ENCODE peak calls at places on chromosomes 2 and 18, in nine cellular contexts. One of them, this sample, is unnamed.

GRCh38 chr2:120845281-120845680 is 109.6 kb downstream of the GLI2 start:
- DNase-seq in glutamatergic neuron: no peak
- DNase-seq in stimulated activated CD8-positive, alpha-beta memory T cell treated with anti-CD3 and anti-CD28 coated beads, Interleukin-7, amount 100 ng/mL, for 4 hours: no peak
- DNase-seq in HT-29: no peak
- DNase-seq in NCI-H2081 treated with DMSO at 0.1 percent for 48 hours: no peak
- DNase-seq in HS-5: no peak
- DNase-seq in activated CD8-positive, alpha-beta memory T cell treated with anti-CD3 and anti-CD28 coated beads, Interleukin-2, amount 50 U/mL, for 4 hours: no peak
- DNase-seq in SW 1271: no peak
- DNase-seq in head of caudate nucleus: no peak
- DNase-seq in this sample: peak

GRCh38 chr18:50614838-50615237 is 55.0 kb downstream of the MAPK4 start:
- DNase-seq in glutamatergic neuron: no peak
- DNase-seq in stimulated activated CD8-positive, alpha-beta memory T cell treated with anti-CD3 and anti-CD28 coated beads, Interleukin-7, amount 100 ng/mL, for 4 hours: no peak
- DNase-seq in HT-29: peak
- DNase-seq in NCI-H2081 treated with DMSO at 0.1 percent for 48 hours: no peak
- DNase-seq in HS-5: no peak
- DNase-seq in activated CD8-positive, alpha-beta memory T cell treated with anti-CD3 and anti-CD28 coated beads, Interleukin-2, amount 50 U/mL, for 4 hours: no peak
- DNase-seq in SW 1271: no peak
- DNase-seq in head of caudate nucleus: no peak
- DNase-seq in this sample: no peak

GRCh38 chr18:62979172-62979571 is 263.8 kb downstream of the PHLPP1 start:
- DNase-seq in glutamatergic neuron: no peak
- DNase-seq in stimulated activated CD8-positive, alpha-beta memory T cell treated with anti-CD3 and anti-CD28 coated beads, Interleukin-7, amount 100 ng/mL, for 4 hours: no peak
- DNase-seq in HT-29: no peak
- DNase-seq in NCI-H2081 treated with DMSO at 0.1 percent for 48 hours: peak
- DNase-seq in HS-5: peak
- DNase-seq in activated CD8-positive, alpha-beta memory T cell treated with anti-CD3 and anti-CD28 coated beads, Interleukin-2, amount 50 U/mL, for 4 hours: no peak
- DNase-seq in SW 1271: no peak
- DNase-seq in head of caudate nucleus: peak
- DNase-seq in this sample: no peak

GRCh38 chr18:35582899-35583558 is 1.5 kb downstream of the GALNT1 start:
- DNase-seq in glutamatergic neuron: peak
- DNase-seq in stimulated activated CD8-positive, alpha-beta memory T cell treated with anti-CD3 and anti-CD28 coated beads, Interleukin-7, amount 100 ng/mL, for 4 hours: no peak
- DNase-seq in HT-29: no peak
- DNase-seq in NCI-H2081 treated with DMSO at 0.1 percent for 48 hours: no peak
- DNase-seq in HS-5: no peak
- DNase-seq in activated CD8-positive, alpha-beta memory T cell treated with anti-CD3 and anti-CD28 coated beads, Interleukin-2, amount 50 U/mL, for 4 hours: no peak
- DNase-seq in SW 1271: no peak
- DNase-seq in head of caudate nucleus: no peak
- DNase-seq in this sample: no peak

GRCh38 chr2:128472789-128473174 is 154.1 kb upstream of the HS6ST1 start:
- DNase-seq in glutamatergic neuron: no peak
- DNase-seq in stimulated activated CD8-positive, alpha-beta memory T cell treated with anti-CD3 and anti-CD28 coated beads, Interleukin-7, amount 100 ng/mL, for 4 hours: no peak
- DNase-seq in HT-29: no peak
- DNase-seq in NCI-H2081 treated with DMSO at 0.1 percent for 48 hours: no peak
- DNase-seq in HS-5: no peak
- DNase-seq in activated CD8-positive, alpha-beta memory T cell treated with anti-CD3 and anti-CD28 coated beads, Interleukin-2, amount 50 U/mL, for 4 hours: no peak
- DNase-seq in SW 1271: no peak
- DNase-seq in head of caudate nucleus: no peak
- DNase-seq in this sample: no peak

GRCh38 chr2:58633576-58634365 is 392.6 kb upstream of the FANCL start:
- DNase-seq in glutamatergic neuron: no peak
- DNase-seq in stimulated activated CD8-positive, alpha-beta memory T cell treated with anti-CD3 and anti-CD28 coated beads, Interleukin-7, amount 100 ng/mL, for 4 hours: no peak
- DNase-seq in HT-29: no peak
- DNase-seq in NCI-H2081 treated with DMSO at 0.1 percent for 48 hours: no peak
- DNase-seq in HS-5: peak
- DNase-seq in activated CD8-positive, alpha-beta memory T cell treated with anti-CD3 and anti-CD28 coated beads, Interleukin-2, amount 50 U/mL, for 4 hours: no peak
- DNase-seq in SW 1271: peak
- DNase-seq in head of caudate nucleus: no peak
- DNase-seq in this sample: no peak

GRCh38 chr2:62569907-62570793 is 64.2 kb upstream of the TMEM17 start:
- DNase-seq in glutamatergic neuron: no peak
- DNase-seq in stimulated activated CD8-positive, alpha-beta memory T cell treated with anti-CD3 and anti-CD28 coated beads, Interleukin-7, amount 100 ng/mL, for 4 hours: no peak
- DNase-seq in HT-29: peak
- DNase-seq in NCI-H2081 treated with DMSO at 0.1 percent for 48 hours: no peak
- DNase-seq in HS-5: no peak
- DNase-seq in activated CD8-positive, alpha-beta memory T cell treated with anti-CD3 and anti-CD28 coated beads, Interleukin-2, amount 50 U/mL, for 4 hours: no peak
- DNase-seq in SW 1271: no peak
- DNase-seq in head of caudate nucleus: no peak
- DNase-seq in this sample: no peak

GRCh38 chr2:119240311-119241204 is 16.9 kb downstream of the STEAP3 start:
- DNase-seq in glutamatergic neuron: peak
- DNase-seq in stimulated activated CD8-positive, alpha-beta memory T cell treated with anti-CD3 and anti-CD28 coated beads, Interleukin-7, amount 100 ng/mL, for 4 hours: no peak
- DNase-seq in HT-29: no peak
- DNase-seq in NCI-H2081 treated with DMSO at 0.1 percent for 48 hours: peak
- DNase-seq in HS-5: no peak
- DNase-seq in activated CD8-positive, alpha-beta memory T cell treated with anti-CD3 and anti-CD28 coated beads, Interleukin-2, amount 50 U/mL, for 4 hours: no peak
- DNase-seq in SW 1271: no peak
- DNase-seq in head of caudate nucleus: no peak
- DNase-seq in this sample: no peak

GRCh38 chr2:226977775-226978190 is 141.9 kb downstream of the RHBDD1 start:
- DNase-seq in glutamatergic neuron: no peak
- DNase-seq in stimulated activated CD8-positive, alpha-beta memory T cell treated with anti-CD3 and anti-CD28 coated beads, Interleukin-7, amount 100 ng/mL, for 4 hours: no peak
- DNase-seq in HT-29: peak
- DNase-seq in NCI-H2081 treated with DMSO at 0.1 percent for 48 hours: no peak
- DNase-seq in HS-5: peak
- DNase-seq in activated CD8-positive, alpha-beta memory T cell treated with anti-CD3 and anti-CD28 coated beads, Interleukin-2, amount 50 U/mL, for 4 hours: no peak
- DNase-seq in SW 1271: no peak
- DNase-seq in head of caudate nucleus: no peak
- DNase-seq in this sample: no peak

GRCh38 chr2:30178618-30179404 is 32.0 kb downstream of the YPEL5 start:
- DNase-seq in glutamatergic neuron: no peak
- DNase-seq in stimulated activated CD8-positive, alpha-beta memory T cell treated with anti-CD3 and anti-CD28 coated beads, Interleukin-7, amount 100 ng/mL, for 4 hours: no peak
- DNase-seq in HT-29: no peak
- DNase-seq in NCI-H2081 treated with DMSO at 0.1 percent for 48 hours: no peak
- DNase-seq in HS-5: no peak
- DNase-seq in activated CD8-positive, alpha-beta memory T cell treated with anti-CD3 and anti-CD28 coated beads, Interleukin-2, amount 50 U/mL, for 4 hours: no peak
- DNase-seq in SW 1271: no peak
- DNase-seq in head of caudate nucleus: no peak
- DNase-seq in this sample: peak

GRCh38 chr2:74142340-74142739 is 5.4 kb downstream of the BOLA3 start:
- DNase-seq in glutamatergic neuron: peak
- DNase-seq in stimulated activated CD8-positive, alpha-beta memory T cell treated with anti-CD3 and anti-CD28 coated beads, Interleukin-7, amount 100 ng/mL, for 4 hours: no peak
- DNase-seq in HT-29: peak
- DNase-seq in NCI-H2081 treated with DMSO at 0.1 percent for 48 hours: no peak
- DNase-seq in HS-5: no peak
- DNase-seq in activated CD8-positive, alpha-beta memory T cell treated with anti-CD3 and anti-CD28 coated beads, Interleukin-2, amount 50 U/mL, for 4 hours: no peak
- DNase-seq in SW 1271: peak
- DNase-seq in head of caudate nucleus: no peak
- DNase-seq in this sample: no peak

GRCh38 chr2:183070942-183071844 is 7.4 kb upstream of the DUSP19 start:
- DNase-seq in glutamatergic neuron: peak
- DNase-seq in stimulated activated CD8-positive, alpha-beta memory T cell treated with anti-CD3 and anti-CD28 coated beads, Interleukin-7, amount 100 ng/mL, for 4 hours: no peak
- DNase-seq in HT-29: peak
- DNase-seq in NCI-H2081 treated with DMSO at 0.1 percent for 48 hours: no peak
- DNase-seq in HS-5: no peak
- DNase-seq in activated CD8-positive, alpha-beta memory T cell treated with anti-CD3 and anti-CD28 coated beads, Interleukin-2, amount 50 U/mL, for 4 hours: no peak
- DNase-seq in SW 1271: no peak
- DNase-seq in head of caudate nucleus: peak
- DNase-seq in this sample: peak

GRCh38 chr18:12884521-12885323 is 685 bp upstream of the PTPN2 start:
- DNase-seq in glutamatergic neuron: no peak
- DNase-seq in stimulated activated CD8-positive, alpha-beta memory T cell treated with anti-CD3 and anti-CD28 coated beads, Interleukin-7, amount 100 ng/mL, for 4 hours: no peak
- DNase-seq in HT-29: no peak
- DNase-seq in NCI-H2081 treated with DMSO at 0.1 percent for 48 hours: no peak
- DNase-seq in HS-5: no peak
- DNase-seq in activated CD8-positive, alpha-beta memory T cell treated with anti-CD3 and anti-CD28 coated beads, Interleukin-2, amount 50 U/mL, for 4 hours: no peak
- DNase-seq in SW 1271: no peak
- DNase-seq in head of caudate nucleus: no peak
- DNase-seq in this sample: no peak

GRCh38 chr2:233164967-233165366 is 86.5 kb upstream of the ATG16L1 start:
- DNase-seq in glutamatergic neuron: no peak
- DNase-seq in stimulated activated CD8-positive, alpha-beta memory T cell treated with anti-CD3 and anti-CD28 coated beads, Interleukin-7, amount 100 ng/mL, for 4 hours: no peak
- DNase-seq in HT-29: no peak
- DNase-seq in NCI-H2081 treated with DMSO at 0.1 percent for 48 hours: no peak
- DNase-seq in HS-5: no peak
- DNase-seq in activated CD8-positive, alpha-beta memory T cell treated with anti-CD3 and anti-CD28 coated beads, Interleukin-2, amount 50 U/mL, for 4 hours: no peak
- DNase-seq in SW 1271: no peak
- DNase-seq in head of caudate nucleus: no peak
- DNase-seq in this sample: no peak

GRCh38 chr2:136420346-136420745 is 302.4 kb upstream of the CXCR4 start:
- DNase-seq in glutamatergic neuron: no peak
- DNase-seq in stimulated activated CD8-positive, alpha-beta memory T cell treated with anti-CD3 and anti-CD28 coated beads, Interleukin-7, amount 100 ng/mL, for 4 hours: no peak
- DNase-seq in HT-29: no peak
- DNase-seq in NCI-H2081 treated with DMSO at 0.1 percent for 48 hours: no peak
- DNase-seq in HS-5: no peak
- DNase-seq in activated CD8-positive, alpha-beta memory T cell treated with anti-CD3 and anti-CD28 coated beads, Interleukin-2, amount 50 U/mL, for 4 hours: no peak
- DNase-seq in SW 1271: no peak
- DNase-seq in head of caudate nucleus: no peak
- DNase-seq in this sample: no peak

GRCh38 chr18:56199580-56200320 is 438.6 kb downstream of the TXNL1 start:
- DNase-seq in glutamatergic neuron: no peak
- DNase-seq in stimulated activated CD8-positive, alpha-beta memory T cell treated with anti-CD3 and anti-CD28 coated beads, Interleukin-7, amount 100 ng/mL, for 4 hours: no peak
- DNase-seq in HT-29: no peak
- DNase-seq in NCI-H2081 treated with DMSO at 0.1 percent for 48 hours: no peak
- DNase-seq in HS-5: no peak
- DNase-seq in activated CD8-positive, alpha-beta memory T cell treated with anti-CD3 and anti-CD28 coated beads, Interleukin-2, amount 50 U/mL, for 4 hours: no peak
- DNase-seq in SW 1271: no peak
- DNase-seq in head of caudate nucleus: no peak
- DNase-seq in this sample: no peak

This sample was measured in Right ventricle myocardium inferior.